ENCODE peak calls at places on chromosome 13, in six cellular contexts. One of them, this sample, is unnamed.

GRCh38 chr13:59671853-59672252 is 491.9 kb downstream of the DIAPH3 start:
- DNase-seq in H1: no peak
- DNase-seq in H9: no peak
- DNase-seq in neuronal stem cell: no peak
- DNase-seq in IMR-90: no peak
- DNase-seq in trophoblast cell: no peak
- DNase-seq in this sample: no peak

GRCh38 chr13:25114220-25114619 is 18.3 kb downstream of the PABPC3 start:
- DNase-seq in trophoblast cell: peak; percentile 74
- DNase-seq in IMR-90: peak; percentile 69
- DNase-seq in H9: peak; percentile 87
- DNase-seq in neuronal stem cell: peak; percentile 66
- DNase-seq in H1: peak; percentile 77
- DNase-seq in this sample: peak; percentile 64

GRCh38 chr13:66313408-66313807 is 916.7 kb downstream of the PCDH9 start:
- DNase-seq in H9: no peak
- DNase-seq in H1: no peak
- DNase-seq in neuronal stem cell: no peak
- DNase-seq in trophoblast cell: no peak
- DNase-seq in IMR-90: no peak
- DNase-seq in this sample: no peak

GRCh38 chr13:73341748-73342147 is 282.9 kb downstream of the KLF5 start:
- DNase-seq in trophoblast cell: peak; percentile 25
- DNase-seq in H9: peak; percentile 30
- DNase-seq in IMR-90: peak; percentile 44
- DNase-seq in H1: no peak
- DNase-seq in neuronal stem cell: no peak
- DNase-seq in this sample: peak; percentile 47

GRCh38 chr13:77715233-77715891 is 17.9 kb downstream of the SLAIN1 start:
- DNase-seq in neuronal stem cell: no peak
- DNase-seq in trophoblast cell: no peak
- DNase-seq in H1: no peak
- DNase-seq in IMR-90: no peak
- DNase-seq in H9: no peak
- DNase-seq in this sample: no peak

GRCh38 chr13:42395066-42395821 is 123.3 kb downstream of the AKAP11 start:
- DNase-seq in IMR-90: no peak
- DNase-seq in H9: no peak
- DNase-seq in neuronal stem cell: no peak
- DNase-seq in trophoblast cell: no peak
- DNase-seq in H1: no peak
- DNase-seq in this sample: no peak

GRCh38 chr13:78169386-78169785 is 250.8 kb upstream of the EDNRB start:
- DNase-seq in H1: no peak
- DNase-seq in H9: no peak
- DNase-seq in neuronal stem cell: no peak
- DNase-seq in trophoblast cell: no peak
- DNase-seq in IMR-90: no peak
- DNase-seq in this sample: no peak

GRCh38 chr13:92346046-92346445 is 880.6 kb upstream of the GPC6 start:
- DNase-seq in trophoblast cell: no peak
- DNase-seq in IMR-90: no peak
- DNase-seq in H1: no peak
- DNase-seq in H9: no peak
- DNase-seq in neuronal stem cell: peak; percentile 0
- DNase-seq in this sample: no peak

GRCh38 chr13:47069133-47069532 is 172.3 kb upstream of the HTR2A start:
- DNase-seq in trophoblast cell: no peak
- DNase-seq in IMR-90: no peak
- DNase-seq in neuronal stem cell: no peak
- DNase-seq in H9: no peak
- DNase-seq in H1: no peak
- DNase-seq in this sample: no peak

GRCh38 chr13:98539655-98540054 is 37.3 kb downstream of the STK24 start:
- DNase-seq in H9: no peak
- DNase-seq in H1: no peak
- DNase-seq in trophoblast cell: no peak
- DNase-seq in IMR-90: no peak
- DNase-seq in neuronal stem cell: no peak
- DNase-seq in this sample: peak; percentile 92

GRCh38 chr13:74206061-74206561 is 71.9 kb upstream of the KLF12 start:
- DNase-seq in IMR-90: peak; percentile 92
- DNase-seq in H1: no peak
- DNase-seq in trophoblast cell: peak; percentile 31
- DNase-seq in neuronal stem cell: no peak
- DNase-seq in H9: no peak
- DNase-seq in this sample: peak; percentile 64

DNA sequence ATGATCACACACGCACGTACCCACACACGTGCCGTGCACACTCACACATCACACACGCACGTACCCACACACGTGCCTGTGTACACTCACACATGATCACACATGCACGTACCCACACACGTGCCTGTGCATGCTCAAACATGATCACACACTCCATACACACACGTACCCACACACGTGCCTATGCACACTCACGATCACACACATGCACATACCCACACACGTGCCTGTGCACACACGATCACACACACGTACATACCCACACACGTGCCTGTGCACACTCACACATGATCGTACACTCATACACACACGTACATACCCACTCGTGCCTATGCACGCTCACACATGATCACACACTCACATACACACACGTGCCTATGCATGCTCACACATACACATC is 86.8 kb downstream of the RAB20 start:
- DNase-seq in H9: no peak
- DNase-seq in neuronal stem cell: no peak
- DNase-seq in IMR-90: peak; percentile 11
- DNase-seq in trophoblast cell: no peak
- DNase-seq in H1: no peak
- DNase-seq in this sample: no peak
- H3K14ac ChIP-seq in H9: no peak overlapping the region
- H3K14ac ChIP-seq in neuronal stem cell: peak overlapping the region; percentile 65
- H3K14ac ChIP-seq in IMR-90: no peak overlapping the region
- H3K14ac ChIP-seq in trophoblast cell: no peak overlapping the region
- H3K14ac ChIP-seq in H1: no peak overlapping the region
- H3K14ac ChIP-seq in this sample: no peak overlapping the region

DNA sequence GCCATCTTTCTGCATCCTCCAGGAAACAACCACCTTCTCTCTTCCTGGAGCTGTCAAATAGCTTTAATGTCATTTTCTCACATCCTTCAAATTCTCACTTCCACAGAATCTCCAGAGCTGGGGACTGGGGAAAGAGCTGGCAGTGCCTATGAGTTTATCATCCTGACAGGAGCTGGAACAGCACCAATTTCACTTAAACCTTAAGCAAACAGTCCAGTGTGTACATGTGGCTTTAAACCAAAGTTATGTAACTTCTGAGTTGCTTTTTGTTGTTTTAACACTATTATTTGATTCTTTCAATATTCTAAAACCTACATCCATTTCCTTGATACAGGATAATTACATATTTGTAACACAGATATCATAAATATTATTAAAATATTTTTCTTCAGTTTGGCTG is 331.5 kb upstream of the ARGLU1 start:
- DNase-seq in IMR-90: no peak
- DNase-seq in H9: no peak
- DNase-seq in neuronal stem cell: no peak
- DNase-seq in trophoblast cell: no peak
- DNase-seq in H1: no peak
- DNase-seq in this sample: no peak
- H3K14ac ChIP-seq in IMR-90: no peak overlapping the region
- H3K14ac ChIP-seq in H9: no peak overlapping the region
- H3K14ac ChIP-seq in neuronal stem cell: no peak overlapping the region
- H3K14ac ChIP-seq in trophoblast cell: no peak overlapping the region
- H3K14ac ChIP-seq in H1: no peak overlapping the region
- H3K14ac ChIP-seq in this sample: no peak overlapping the region

GRCh38 chr13:32246468-32246867 is 68.7 kb downstream of the ZAR1L start:
- DNase-seq in IMR-90: peak; percentile 76
- DNase-seq in trophoblast cell: peak; percentile 54
- DNase-seq in H1: peak; percentile 56
- DNase-seq in neuronal stem cell: peak; percentile 60
- DNase-seq in H9: peak; percentile 84
- DNase-seq in this sample: peak; percentile 78

GRCh38 chr13:32248789-32249188 is 66.4 kb downstream of the ZAR1L start:
- DNase-seq in IMR-90: no peak
- DNase-seq in trophoblast cell: no peak
- DNase-seq in H9: no peak
- DNase-seq in neuronal stem cell: no peak
- DNase-seq in H1: no peak
- DNase-seq in this sample: no peak

GRCh38 chr13:32247887-32248286 is 67.3 kb downstream of the ZAR1L start:
- DNase-seq in H9: no peak
- DNase-seq in IMR-90: peak; percentile 40
- DNase-seq in trophoblast cell: no peak
- DNase-seq in neuronal stem cell: no peak
- DNase-seq in H1: no peak
- DNase-seq in this sample: no peak

GRCh38 chr13:32245555-32245954 is 69.6 kb downstream of the ZAR1L start:
- DNase-seq in neuronal stem cell: no peak
- DNase-seq in trophoblast cell: no peak
- DNase-seq in H9: no peak
- DNase-seq in H1: no peak
- DNase-seq in IMR-90: no peak
- DNase-seq in this sample: no peak

GRCh38 chr13:32243695-32244094 is 71.5 kb downstream of the ZAR1L start:
- DNase-seq in H1: no peak
- DNase-seq in neuronal stem cell: no peak
- DNase-seq in trophoblast cell: no peak
- DNase-seq in H9: no peak
- DNase-seq in IMR-90: no peak
- DNase-seq in this sample: no peak
- H3K14ac ChIP-seq in H1: no peak overlapping the region
- H3K14ac ChIP-seq in neuronal stem cell: no peak overlapping the region
- H3K14ac ChIP-seq in trophoblast cell: no peak overlapping the region
- H3K14ac ChIP-seq in H9: no peak overlapping the region
- H3K14ac ChIP-seq in IMR-90: no peak overlapping the region
- H3K14ac ChIP-seq in this sample: no peak overlapping the region

DNA sequence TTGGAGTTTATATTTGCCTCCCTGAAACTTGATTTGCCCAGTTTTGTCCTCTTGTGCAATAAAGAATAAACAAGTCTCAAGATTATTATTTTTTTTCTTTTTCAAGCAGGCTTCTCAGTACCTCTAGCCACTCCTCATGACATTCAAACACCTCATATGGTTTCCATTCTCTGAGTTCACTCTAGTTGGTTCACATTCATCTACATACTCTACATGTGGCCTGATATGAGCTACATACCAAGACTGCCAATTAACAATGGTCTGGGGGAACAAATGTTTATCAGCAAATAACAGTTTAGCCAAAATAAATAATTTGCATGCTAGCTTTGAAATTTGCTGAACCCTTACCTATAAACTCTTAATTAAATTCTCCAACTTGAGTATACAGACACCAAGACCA is 22.5 kb downstream of the KCNRG start:
- DNase-seq in H9: no peak
- DNase-seq in trophoblast cell: no peak
- DNase-seq in neuronal stem cell: no peak
- DNase-seq in IMR-90: no peak
- DNase-seq in H1: no peak
- DNase-seq in this sample: no peak
- H3K14ac ChIP-seq in H9: no peak overlapping the region
- H3K14ac ChIP-seq in trophoblast cell: no peak overlapping the region
- H3K14ac ChIP-seq in neuronal stem cell: no peak overlapping the region
- H3K14ac ChIP-seq in IMR-90: no peak overlapping the region
- H3K14ac ChIP-seq in H1: no peak overlapping the region
- H3K14ac ChIP-seq in this sample: no peak overlapping the region

DNA sequence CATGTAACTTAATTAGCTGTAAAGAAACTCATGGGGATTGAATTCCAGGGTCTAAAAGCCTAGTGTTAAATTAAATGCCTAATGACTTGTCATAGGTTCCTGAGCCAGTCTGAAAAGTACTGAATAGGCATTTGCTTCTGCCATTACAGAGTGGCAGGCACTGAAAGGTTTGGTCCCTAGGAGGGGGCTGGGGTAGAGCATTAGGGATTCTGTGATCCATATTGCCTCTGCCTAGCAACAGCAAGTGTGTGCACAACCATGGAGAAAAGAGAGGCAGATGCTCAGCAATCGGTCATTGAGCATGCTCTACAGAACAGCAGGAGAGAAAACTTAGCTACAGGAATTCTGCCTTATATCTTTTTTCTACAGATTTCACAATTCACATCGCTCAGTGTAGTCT is 133.5 kb downstream of the TRPC4 start:
- DNase-seq in IMR-90: no peak
- DNase-seq in H9: no peak
- DNase-seq in neuronal stem cell: peak; percentile 36
- DNase-seq in H1: no peak
- DNase-seq in trophoblast cell: no peak
- DNase-seq in this sample: no peak
- H3K14ac ChIP-seq in IMR-90: no peak overlapping the region
- H3K14ac ChIP-seq in H9: no peak overlapping the region
- H3K14ac ChIP-seq in neuronal stem cell: no peak overlapping the region
- H3K14ac ChIP-seq in H1: no peak overlapping the region
- H3K14ac ChIP-seq in trophoblast cell: no peak overlapping the region
- H3K14ac ChIP-seq in this sample: no peak overlapping the region